ENCODE peak calls at places on chromosomes 16 and 17, in six cellular contexts. One of them, this sample, is unnamed.

GRCh38 chr16:58019866-58020538 is 5.6 kb upstream of the MMP15 start:
- DNase-seq in prostate gland: no peak
- DNase-seq in esophagus squamous epithelium: no peak
- DNase-seq in mucosa of descending colon: no peak
- DNase-seq in fibroblast of mammary gland: no peak
- DNase-seq in cardiac muscle cell: no peak
- DNase-seq in this sample: no peak

GRCh38 chr17:76562734-76563148 is 22.9 kb downstream of the PRCD start:
- DNase-seq in prostate gland: no peak
- DNase-seq in esophagus squamous epithelium: no peak
- DNase-seq in mucosa of descending colon: no peak
- DNase-seq in fibroblast of mammary gland: peak
- DNase-seq in cardiac muscle cell: no peak
- DNase-seq in this sample: no peak

GRCh38 chr16:87145181-87146176 is 171.7 kb downstream of the C16orf95 start:
- DNase-seq in prostate gland: no peak
- DNase-seq in esophagus squamous epithelium: no peak
- DNase-seq in mucosa of descending colon: no peak
- DNase-seq in fibroblast of mammary gland: peak
- DNase-seq in cardiac muscle cell: no peak
- DNase-seq in this sample: no peak

GRCh38 chr17:9451919-9452318 is 123.7 kb downstream of the STX8 start:
- DNase-seq in prostate gland: no peak
- DNase-seq in esophagus squamous epithelium: no peak
- DNase-seq in mucosa of descending colon: no peak
- DNase-seq in fibroblast of mammary gland: no peak
- DNase-seq in cardiac muscle cell: no peak
- DNase-seq in this sample: no peak

GRCh38 chr16:19598805-19599204 is 43.3 kb downstream of the VPS35L start:
- DNase-seq in prostate gland: no peak
- DNase-seq in esophagus squamous epithelium: no peak
- DNase-seq in mucosa of descending colon: no peak
- DNase-seq in fibroblast of mammary gland: no peak
- DNase-seq in cardiac muscle cell: no peak
- DNase-seq in this sample: no peak

GRCh38 chr16:10314811-10315210 is 71.0 kb upstream of the ATF7IP2 start:
- DNase-seq in prostate gland: no peak
- DNase-seq in esophagus squamous epithelium: no peak
- DNase-seq in mucosa of descending colon: no peak
- DNase-seq in fibroblast of mammary gland: peak
- DNase-seq in cardiac muscle cell: no peak
- DNase-seq in this sample: peak

GRCh38 chr17:333626-334396 is 18.8 kb downstream of the RPH3AL start:
- DNase-seq in prostate gland: no peak
- DNase-seq in esophagus squamous epithelium: no peak
- DNase-seq in mucosa of descending colon: peak
- DNase-seq in fibroblast of mammary gland: peak
- DNase-seq in cardiac muscle cell: peak
- DNase-seq in this sample: no peak

GRCh38 chr16:84819644-84820304 is at the start of gene CRISPLD2:
- DNase-seq in prostate gland: peak
- DNase-seq in esophagus squamous epithelium: peak
- DNase-seq in mucosa of descending colon: peak
- DNase-seq in fibroblast of mammary gland: peak
- DNase-seq in cardiac muscle cell: peak
- DNase-seq in this sample: peak

GRCh38 chr16:31138621-31139578 is 3.4 kb upstream of the PRSS8 start:
- DNase-seq in prostate gland: peak
- DNase-seq in esophagus squamous epithelium: no peak
- DNase-seq in mucosa of descending colon: peak
- DNase-seq in fibroblast of mammary gland: peak
- DNase-seq in cardiac muscle cell: no peak
- DNase-seq in this sample: no peak

GRCh38 chr17:47427985-47428384 is 102.9 kb upstream of the NPEPPS start:
- DNase-seq in prostate gland: no peak
- DNase-seq in esophagus squamous epithelium: no peak
- DNase-seq in mucosa of descending colon: no peak
- DNase-seq in fibroblast of mammary gland: no peak
- DNase-seq in cardiac muscle cell: no peak
- DNase-seq in this sample: no peak

GRCh38 chr17:66711936-66712335 is 123.0 kb upstream of the CACNG5 start:
- DNase-seq in prostate gland: peak
- DNase-seq in esophagus squamous epithelium: no peak
- DNase-seq in mucosa of descending colon: peak
- DNase-seq in fibroblast of mammary gland: no peak
- DNase-seq in cardiac muscle cell: peak
- DNase-seq in this sample: no peak

GRCh38 chr16:14525021-14525420 is 105.0 kb downstream of the PARN start:
- DNase-seq in prostate gland: no peak
- DNase-seq in esophagus squamous epithelium: no peak
- DNase-seq in mucosa of descending colon: no peak
- DNase-seq in fibroblast of mammary gland: no peak
- DNase-seq in cardiac muscle cell: no peak
- DNase-seq in this sample: no peak

GRCh38 chr16:66740010-66740409 is 11.4 kb downstream of the DYNC1LI2 start:
- DNase-seq in prostate gland: no peak
- DNase-seq in esophagus squamous epithelium: no peak
- DNase-seq in mucosa of descending colon: no peak
- DNase-seq in fibroblast of mammary gland: peak
- DNase-seq in cardiac muscle cell: peak
- DNase-seq in this sample: peak

GRCh38 chr16:56338566-56339318 is 86.6 kb downstream of the AMFR start:
- DNase-seq in prostate gland: no peak
- DNase-seq in esophagus squamous epithelium: no peak
- DNase-seq in mucosa of descending colon: peak
- DNase-seq in fibroblast of mammary gland: no peak
- DNase-seq in cardiac muscle cell: no peak
- DNase-seq in this sample: no peak

GRCh38 chr17:50152736-50153135 is 2.3 kb upstream of the PPP1R9B start:
- DNase-seq in prostate gland: no peak
- DNase-seq in esophagus squamous epithelium: no peak
- DNase-seq in mucosa of descending colon: peak
- DNase-seq in fibroblast of mammary gland: no peak
- DNase-seq in cardiac muscle cell: no peak
- DNase-seq in this sample: no peak

GRCh38 chr17:50149425-50150353 is 788 bp downstream of the PPP1R9B start:
- DNase-seq in prostate gland: peak
- DNase-seq in esophagus squamous epithelium: no peak
- DNase-seq in mucosa of descending colon: peak
- DNase-seq in fibroblast of mammary gland: peak
- DNase-seq in cardiac muscle cell: peak
- DNase-seq in this sample: no peak

GRCh38 chr17:50150354-50151040 is at the start of gene PPP1R9B:
- DNase-seq in prostate gland: no peak
- DNase-seq in esophagus squamous epithelium: no peak
- DNase-seq in mucosa of descending colon: peak
- DNase-seq in fibroblast of mammary gland: no peak
- DNase-seq in cardiac muscle cell: no peak
- DNase-seq in this sample: no peak

GRCh38 chr17:50151937-50152547 is 1.6 kb upstream of the PPP1R9B start:
- DNase-seq in prostate gland: peak
- DNase-seq in esophagus squamous epithelium: peak
- DNase-seq in mucosa of descending colon: peak
- DNase-seq in fibroblast of mammary gland: peak
- DNase-seq in cardiac muscle cell: peak
- DNase-seq in this sample: peak

DNA sequence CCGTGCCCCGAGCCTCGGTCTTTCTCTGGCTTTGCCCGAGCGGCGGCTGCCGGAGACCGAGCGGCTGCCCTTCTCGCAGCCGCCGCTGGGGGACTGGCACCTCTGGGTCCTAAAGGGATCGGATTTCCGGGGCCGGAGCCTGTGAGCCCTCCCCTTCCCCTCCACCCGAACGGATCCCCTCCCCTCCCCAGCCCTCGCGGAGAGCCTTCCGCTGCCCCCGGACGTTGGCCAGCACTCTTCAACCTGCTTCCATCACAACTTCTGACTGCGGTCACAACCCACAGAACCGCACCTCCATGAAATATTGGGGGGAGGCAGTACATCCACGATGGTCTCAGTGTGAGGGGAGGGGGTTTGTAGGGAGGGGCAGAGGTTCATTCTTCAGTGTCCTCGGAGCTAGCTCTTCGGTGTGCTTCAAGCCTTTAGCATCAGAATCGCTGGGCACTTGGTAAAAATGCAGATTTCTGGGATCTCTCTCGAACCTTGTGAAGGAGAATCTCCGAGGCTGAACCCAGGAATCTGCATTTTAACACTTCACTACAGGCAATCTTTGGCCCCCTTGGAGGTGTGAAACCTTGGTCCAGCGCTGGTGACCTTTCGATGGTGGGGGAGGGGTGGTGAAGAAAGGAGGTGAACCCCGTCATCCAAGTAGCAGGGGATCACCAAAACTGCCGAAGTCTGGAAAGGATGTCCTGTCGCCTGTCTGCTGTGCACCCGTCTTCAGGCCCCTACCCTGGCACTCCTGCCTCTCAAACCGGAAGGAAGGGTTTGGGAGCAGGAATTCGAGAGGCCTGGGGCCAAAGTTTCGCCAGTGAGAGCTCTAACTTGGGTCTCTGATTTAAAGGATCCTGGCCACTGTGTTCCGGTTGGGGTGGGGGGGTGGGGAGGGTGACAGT is 812 bp upstream of the PPP1R9B start:
- DNase-seq in prostate gland: peak
- DNase-seq in esophagus squamous epithelium: peak
- DNase-seq in mucosa of descending colon: peak
- DNase-seq in fibroblast of mammary gland: peak
- DNase-seq in cardiac muscle cell: peak
- DNase-seq in this sample: peak
- TF ChIP-seq CTCF in prostate gland: peak
- TF ChIP-seq CTCF in esophagus squamous epithelium: peak
- TF ChIP-seq CTCF in mucosa of descending colon: peak
- TF ChIP-seq CTCF in fibroblast of mammary gland: peak
- TF ChIP-seq CTCF in cardiac muscle cell: peak
- TF ChIP-seq CTCF in this sample: peak

GRCh38 chr17:32777922-32778321 is 99.0 kb downstream of the MYO1D start:
- DNase-seq in prostate gland: no peak
- DNase-seq in esophagus squamous epithelium: no peak
- DNase-seq in mucosa of descending colon: no peak
- DNase-seq in fibroblast of mammary gland: no peak
- DNase-seq in cardiac muscle cell: no peak
- DNase-seq in this sample: no peak

GRCh38 chr17:32777436-32777835 is 99.5 kb downstream of the MYO1D start:
- DNase-seq in prostate gland: no peak
- DNase-seq in esophagus squamous epithelium: no peak
- DNase-seq in mucosa of descending colon: no peak
- DNase-seq in fibroblast of mammary gland: peak
- DNase-seq in cardiac muscle cell: no peak
- DNase-seq in this sample: no peak

GRCh38 chr17:32771396-32771795 is 105.5 kb downstream of the MYO1D start:
- DNase-seq in prostate gland: no peak
- DNase-seq in esophagus squamous epithelium: no peak
- DNase-seq in mucosa of descending colon: no peak
- DNase-seq in fibroblast of mammary gland: peak
- DNase-seq in cardiac muscle cell: no peak
- DNase-seq in this sample: no peak

GRCh38 chr17:32772453-32773025 is 104.4 kb downstream of the MYO1D start:
- DNase-seq in prostate gland: no peak
- DNase-seq in esophagus squamous epithelium: no peak
- DNase-seq in mucosa of descending colon: no peak
- DNase-seq in fibroblast of mammary gland: peak
- DNase-seq in cardiac muscle cell: no peak
- DNase-seq in this sample: peak

DNA sequence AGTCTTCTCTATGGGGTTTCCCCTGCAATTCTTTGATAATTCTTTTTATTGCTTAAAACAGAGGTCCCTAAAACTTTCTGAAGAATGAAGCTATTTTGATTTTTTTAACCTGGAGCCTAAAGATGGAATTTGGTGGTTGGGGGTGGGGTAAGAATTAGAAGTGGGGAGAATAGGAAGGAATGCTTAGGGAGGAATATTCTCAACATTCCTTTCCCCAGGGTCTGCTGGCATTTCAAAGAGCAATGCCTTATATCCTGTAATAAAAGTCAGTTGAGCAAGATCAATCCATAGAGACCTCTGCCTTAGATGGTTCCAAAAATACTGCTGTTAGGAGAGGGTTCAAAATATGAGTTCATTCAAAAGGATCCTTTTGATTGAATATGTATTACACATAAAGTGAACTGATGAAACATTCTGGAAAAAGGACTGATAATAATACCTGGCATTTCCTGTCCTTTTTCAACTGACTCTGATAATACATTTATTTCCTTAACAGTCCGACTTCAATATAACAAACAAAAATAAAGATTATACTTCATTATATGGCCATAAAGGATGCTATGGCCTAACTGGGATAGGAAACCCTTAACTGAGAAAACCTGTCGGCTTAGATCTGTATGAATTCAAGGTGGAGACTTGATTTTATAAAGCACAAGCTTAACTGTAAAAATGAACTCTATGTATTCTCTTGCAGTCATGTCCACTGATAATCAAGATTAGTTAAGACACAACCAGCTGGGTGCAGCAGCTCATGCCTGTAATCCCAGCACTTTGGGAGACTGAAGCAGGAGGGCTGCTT is 102.4 kb downstream of the MYO1D start:
- DNase-seq in prostate gland: no peak
- DNase-seq in esophagus squamous epithelium: no peak
- DNase-seq in mucosa of descending colon: no peak
- DNase-seq in fibroblast of mammary gland: no peak
- DNase-seq in cardiac muscle cell: no peak
- DNase-seq in this sample: no peak
- TF ChIP-seq CTCF in prostate gland: no peak
- TF ChIP-seq CTCF in esophagus squamous epithelium: no peak
- TF ChIP-seq CTCF in mucosa of descending colon: no peak
- TF ChIP-seq CTCF in fibroblast of mammary gland: no peak
- TF ChIP-seq CTCF in cardiac muscle cell: no peak
- TF ChIP-seq CTCF in this sample: no peak

DNA sequence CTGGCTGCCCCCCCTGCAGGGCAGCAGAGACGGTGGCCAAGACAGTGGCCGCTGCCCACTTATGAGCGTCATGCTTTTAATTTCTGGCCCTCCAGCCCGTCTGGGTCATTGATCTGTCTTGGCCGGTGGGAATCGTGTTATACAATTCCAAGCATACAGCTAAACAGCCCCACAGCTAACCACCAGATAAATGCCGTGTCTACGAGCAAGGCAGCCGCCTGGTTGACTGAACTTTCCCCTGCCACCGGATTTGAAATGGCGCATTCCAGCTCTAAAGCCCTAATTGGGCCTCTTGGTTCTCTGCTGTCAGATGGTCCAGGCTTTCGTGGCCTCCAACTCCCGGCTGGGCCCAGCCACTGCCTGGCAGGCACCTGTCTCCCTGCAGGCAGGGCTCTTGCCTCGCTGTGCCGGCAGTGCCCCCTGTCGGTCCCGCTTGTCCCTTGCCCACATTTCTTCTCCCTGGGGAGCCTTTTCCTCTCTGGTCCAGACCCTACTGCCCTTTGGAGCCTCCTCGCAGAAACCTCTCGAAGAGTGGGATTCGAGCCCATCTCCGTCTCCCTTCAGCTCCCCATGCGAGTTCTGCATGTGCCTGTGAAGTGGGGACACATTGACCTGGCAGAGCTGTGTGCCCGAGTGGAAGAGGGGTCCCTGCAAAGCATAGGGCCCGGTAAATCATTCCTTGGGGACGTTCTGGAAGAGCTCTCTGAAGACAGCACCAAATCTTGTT is 1.8 kb upstream of the RBFOX3 start:
- DNase-seq in prostate gland: no peak
- DNase-seq in esophagus squamous epithelium: no peak
- DNase-seq in mucosa of descending colon: no peak
- DNase-seq in fibroblast of mammary gland: peak
- DNase-seq in cardiac muscle cell: peak
- DNase-seq in this sample: peak
- TF ChIP-seq CTCF in prostate gland: peak
- TF ChIP-seq CTCF in esophagus squamous epithelium: peak
- TF ChIP-seq CTCF in mucosa of descending colon: peak
- TF ChIP-seq CTCF in fibroblast of mammary gland: peak
- TF ChIP-seq CTCF in cardiac muscle cell: peak
- TF ChIP-seq CTCF in this sample: peak

GRCh38 chr17:17780941-17781590 is 55.7 kb downstream of the SREBF1 start:
- DNase-seq in prostate gland: no peak
- DNase-seq in esophagus squamous epithelium: no peak
- DNase-seq in mucosa of descending colon: no peak
- DNase-seq in fibroblast of mammary gland: peak
- DNase-seq in cardiac muscle cell: peak
- DNase-seq in this sample: no peak
- TF ChIP-seq CTCF in prostate gland: peak
- TF ChIP-seq CTCF in esophagus squamous epithelium: no peak
- TF ChIP-seq CTCF in mucosa of descending colon: no peak
- TF ChIP-seq CTCF in fibroblast of mammary gland: peak
- TF ChIP-seq CTCF in cardiac muscle cell: peak
- TF ChIP-seq CTCF in this sample: no peak

This sample was measured in GM13977.